ENCODE peak calls at places on chromosomes 12 and 14, in seven cellular contexts. O, Y, D, F, H, J and G are unnamed samples.
A peak's percentile ranks its signal among the peaks of the same experiment; 100 is the strongest.

GRCh38 chr14:41609704-41610183 is 3.1 kb downstream of the LRFN5 start:
- DNase-seq in O (peak; percentile 38), Y (peak; percentile 94), D (peak; percentile 69), F (peak; percentile 85), H (peak; percentile 18), J (peak; percentile 77), G (peak; percentile 82)

GRCh38 chr12:13343380-13343779 is 146.9 kb downstream of the EMP1 start:
- DNase-seq in O (no peak), Y (no peak), D (no peak), F (no peak), H (peak; percentile 14), J (no peak), G (no peak)

GRCh38 chr12:62605972-62606371 is 139.3 kb downstream of the MON2 start:
- DNase-seq in O (no peak), Y (no peak), D (no peak), F (peak; percentile 40), H (no peak), J (no peak), G (no peak)

GRCh38 chr14:53295985-53296582 is 143.0 kb upstream of the DDHD1 start:
- DNase-seq in O (no peak), Y (peak; percentile 37), D (no peak), F (peak; percentile 57), H (peak; percentile 6), J (no peak), G (no peak)

GRCh38 chr12:19316420-19316819 is 122.9 kb upstream of the AEBP2 start:
- DNase-seq in O (no peak), Y (no peak), D (no peak), F (no peak), H (peak; percentile 17), J (no peak), G (no peak)

GRCh38 chr12:51828951-51829581 is 19.5 kb downstream of the FIGNL2 start:
- DNase-seq in O (no peak), Y (peak; percentile 80), D (no peak), F (peak; percentile 95), H (no peak), J (no peak), G (no peak)

GRCh38 chr12:2495452-2496112 is 299.2 kb upstream of the FKBP4 start:
- DNase-seq in O (no peak), Y (peak; percentile 4), D (no peak), F (no peak), H (no peak), J (no peak), G (no peak)

GRCh38 chr12:58668831-58669230 is 251.5 kb downstream of the LRIG3 start:
- DNase-seq in O (no peak), Y (no peak), D (no peak), F (no peak), H (peak; percentile 87), J (no peak), G (no peak)

GRCh38 chr12:82438356-82438755 is 80.0 kb downstream of the METTL25 start:
- DNase-seq in O (no peak), Y (no peak), D (no peak), F (no peak), H (no peak), J (no peak), G (no peak)

GRCh38 chr14:95664546-95664945 is 21.7 kb upstream of the TCL1B start:
- DNase-seq in O (no peak), Y (no peak), D (no peak), F (no peak), H (no peak), J (no peak), G (no peak)

GRCh38 chr12:10354071-10354470 is 35.8 kb downstream of the KLRK1 start:
- DNase-seq in O (no peak), Y (peak; percentile 60), D (no peak), F (no peak), H (no peak), J (no peak), G (no peak)

GRCh38 chr12:130587966-130588365 is 128.1 kb downstream of the RIMBP2 start:
- DNase-seq in O (no peak), Y (no peak), D (no peak), F (no peak), H (no peak), J (no peak), G (no peak)

GRCh38 chr12:96248532-96248931 is 54.4 kb downstream of the ELK3 start:
- DNase-seq in O (peak; percentile 33), Y (no peak), D (no peak), F (no peak), H (no peak), J (peak; percentile 49), G (no peak)

GRCh38 chr14:68822964-68823363 is 30.1 kb upstream of the ZFP36L1 start:
- DNase-seq in O (no peak), Y (no peak), D (no peak), F (no peak), H (no peak), J (no peak), G (no peak)

GRCh38 chr14:68824207-68824516 is 31.3 kb upstream of the ZFP36L1 start:
- DNase-seq in O (no peak), Y (no peak), D (no peak), F (no peak), H (no peak), J (no peak), G (no peak)

GRCh38 chr14:68824517-68825347 is 31.9 kb upstream of the ZFP36L1 start:
- DNase-seq in O (peak; percentile 89), Y (peak; percentile 91), D (peak; percentile 88), F (peak; percentile 90), H (no peak), J (peak; percentile 90), G (peak; percentile 91)

GRCh38 chr14:68822132-68822651 is 29.3 kb upstream of the ZFP36L1 start:
- DNase-seq in O (no peak), Y (no peak), D (no peak), F (no peak), H (no peak), J (no peak), G (no peak)

DNA sequence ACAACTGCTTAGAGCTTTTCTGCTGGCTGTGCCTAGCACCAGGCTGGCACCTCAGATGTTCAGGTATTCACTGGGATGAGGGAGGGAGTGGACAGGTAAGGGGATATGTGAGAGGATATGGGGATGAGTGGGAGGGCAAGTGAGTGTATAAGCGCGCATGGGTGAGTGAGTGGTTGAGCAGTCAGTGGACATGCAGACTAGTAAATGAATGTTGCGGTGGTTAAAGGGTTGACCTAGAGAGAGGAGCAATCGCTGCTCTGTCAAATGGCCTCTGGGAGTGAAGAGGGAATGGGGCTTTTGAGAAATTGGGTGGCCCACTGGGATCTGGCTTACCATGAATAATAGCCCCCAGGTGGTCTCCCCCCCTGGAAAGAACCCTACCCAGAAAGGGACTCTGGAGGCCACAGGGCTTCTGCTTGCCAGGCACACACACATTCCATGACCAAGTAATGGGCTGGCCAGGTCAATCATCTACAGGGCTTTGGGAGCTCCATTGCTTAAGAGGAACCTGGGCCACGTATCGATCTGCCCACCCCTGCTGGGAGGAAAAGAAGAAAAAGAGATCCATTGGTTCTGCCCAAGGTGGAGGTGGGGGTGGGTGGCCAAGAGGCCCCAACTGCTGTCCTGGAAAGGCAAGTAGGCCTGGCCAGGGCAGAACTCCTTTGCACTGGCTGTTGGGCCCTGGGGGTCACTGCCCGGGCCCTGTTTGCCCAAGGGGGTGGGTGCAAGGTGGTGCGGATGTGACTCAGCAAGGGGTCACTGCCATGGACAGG is 30.8 kb upstream of the ZFP36L1 start:
- DNase-seq in O (no peak), Y (no peak), D (no peak), F (no peak), H (no peak), J (no peak), G (no peak)
- H3K4me1 ChIP-seq in O (peaks cover 5% of the 10 kb centered on the region), Y (no peaks in the 10 kb centered on the region), D (peaks cover 31% of the 10 kb centered on the region), F (peaks cover 7% of the 10 kb centered on the region), H (peaks cover 4% of the 10 kb centered on the region), J (peaks cover 34% of the 10 kb centered on the region), G (no peaks in the 10 kb centered on the region)

GRCh38 chr14:97416550-97416949 is 619.4 kb downstream of the VRK1 start:
- DNase-seq in O (no peak), Y (no peak), D (no peak), F (no peak), H (no peak), J (no peak), G (no peak)

GRCh38 chr14:97415907-97416306 is 618.7 kb downstream of the VRK1 start:
- DNase-seq in O (no peak), Y (no peak), D (no peak), F (no peak), H (no peak), J (no peak), G (no peak)

GRCh38 chr14:97413991-97414717 is 617.0 kb downstream of the VRK1 start:
- DNase-seq in O (no peak), Y (peak; percentile 53), D (no peak), F (peak; percentile 50), H (no peak), J (no peak), G (no peak)

GRCh38 chr14:97412933-97413574 is 615.9 kb downstream of the VRK1 start:
- DNase-seq in O (no peak), Y (no peak), D (no peak), F (peak; percentile 38), H (no peak), J (no peak), G (no peak)

DNA sequence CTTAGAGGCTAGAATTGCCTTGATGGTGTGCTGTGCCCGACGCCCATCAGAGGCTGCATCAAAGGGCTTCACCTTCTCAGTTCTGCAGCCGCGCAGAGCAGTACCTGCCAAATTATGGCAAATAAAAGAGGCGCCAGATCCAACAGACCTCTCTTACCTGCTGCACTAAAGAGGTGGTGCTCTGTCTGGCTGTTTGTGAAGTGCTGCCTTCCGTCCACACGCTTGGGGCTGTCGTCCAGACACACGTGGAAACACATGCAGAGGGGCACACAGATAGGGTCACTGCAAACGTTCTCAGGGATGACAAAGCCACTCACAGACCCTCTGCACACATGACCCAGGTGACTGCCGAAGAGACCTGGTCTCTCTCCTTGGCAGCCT is 617.5 kb downstream of the VRK1 start:
- DNase-seq in O (no peak), Y (no peak), D (no peak), F (no peak), H (no peak), J (no peak), G (no peak)
- H3K27me3 ChIP-seq in O (peaks cover 99% of the 10 kb centered on the region), Y (peaks cover 3% of the 10 kb centered on the region), D (peaks cover 50% of the 10 kb centered on the region), F (peaks cover 71% of the 10 kb centered on the region), H (peaks cover 21% of the 10 kb centered on the region), J (peaks cover 11% of the 10 kb centered on the region), G (peaks cover 2% of the 10 kb centered on the region)

GRCh38 chr12:86264451-86265328 is 8.5 kb upstream of the MGAT4C start:
- DNase-seq in O (peak; percentile 12), Y (peak; percentile 36), D (peak; percentile 72), F (peak; percentile 36), H (no peak), J (peak; percentile 64), G (peak; percentile 53)
- H3K4me3 ChIP-seq in O (peak overlapping the region; percentile 43), Y (no peak overlapping the region), D (peak overlapping the region; percentile 41), F (peak overlapping the region; percentile 32), H (peak overlapping the region; percentile 32), J (no peak overlapping the region), G (peak overlapping the region; percentile 15)

DNA sequence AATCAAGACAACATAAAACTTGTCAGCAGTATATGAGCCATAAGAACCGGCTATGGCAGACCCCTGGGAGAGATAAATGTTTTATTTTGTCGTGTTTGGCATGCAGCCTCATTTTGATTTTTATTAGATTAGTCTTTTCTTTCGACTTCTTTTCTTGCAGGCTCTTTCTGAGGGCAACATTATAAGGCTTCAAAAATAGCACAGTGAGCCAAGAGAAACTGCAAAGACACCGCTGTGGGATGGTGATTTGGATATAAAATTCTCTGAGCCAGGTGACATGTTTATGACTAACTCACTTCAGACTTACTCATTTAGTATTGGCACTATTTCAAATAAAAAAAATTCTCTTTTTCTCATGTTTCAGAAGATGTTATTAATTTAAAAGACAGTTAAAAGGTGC is 96.8 kb upstream of the PKP2 start:
- DNase-seq in O (no peak), Y (no peak), D (no peak), F (no peak), H (no peak), J (no peak), G (no peak)
- H3K4me1 ChIP-seq in O (no peaks in the 10 kb centered on the region), Y (no peaks in the 10 kb centered on the region), D (no peaks in the 10 kb centered on the region), F (peaks cover 7% of the 10 kb centered on the region), H (no peaks in the 10 kb centered on the region), J (no peaks in the 10 kb centered on the region), G (no peaks in the 10 kb centered on the region)